ENCODE peak calls at places on chromosomes 12 and 14, in seven cellular contexts. R, V, A, T, H, M and C are unnamed samples.

GRCh38 chr12:94091624-94092023 is 56.8 kb upstream of the PLXNC1 start:
- DNase-seq in R (no peak), V (no peak), A (no peak), H (no peak), T (no peak), M (no peak), C (no peak)

GRCh38 chr12:111777345-111778045 is 10.8 kb downstream of the ALDH2 start:
- DNase-seq in R (no peak), A (no peak), T (peak), V (no peak), H (no peak), M (no peak), C (no peak)

GRCh38 chr12:6644903-6645302 is 2.3 kb downstream of the ACRBP start:
- DNase-seq in A (no peak), T (no peak), R (no peak), V (no peak), H (peak), M (no peak), C (no peak)

GRCh38 chr12:14554281-14555008 is 13.2 kb downstream of the PLBD1 start:
- DNase-seq in M (peak), R (peak), V (peak), A (no peak), H (no peak), T (peak), C (no peak)

GRCh38 chr14:102508410-102508773 is 1.2 kb downstream of the ANKRD9 start:
- DNase-seq in R (no peak), A (no peak), T (peak), H (no peak), M (peak), V (no peak), C (no peak)

GRCh38 chr12:111819191-111820158 is 22.6 kb upstream of the MAPKAPK5 start:
- DNase-seq in T (no peak), V (no peak), A (no peak), R (no peak), H (no peak), M (peak), C (no peak)

GRCh38 chr12:103505371-103506236 is 9.8 kb upstream of the C12orf42 start:
- DNase-seq in A (peak), H (no peak), M (peak), V (no peak), T (no peak), R (peak), C (no peak)

GRCh38 chr12:89731064-89731463 is 22.4 kb upstream of the ATP2B1 start:
- DNase-seq in R (peak), A (no peak), T (no peak), M (no peak), V (no peak), H (no peak), C (no peak)

GRCh38 chr14:77086017-77086727 is 11.9 kb upstream of the CIPC start:
- DNase-seq in T (no peak), H (peak), M (peak), V (no peak), R (peak), A (peak), C (no peak)

GRCh38 chr14:70808023-70808401 is 1.3 kb downstream of the MAP3K9 start:
- DNase-seq in R (no peak), H (peak), V (no peak), A (peak), T (peak), M (peak), C (no peak)

GRCh38 chr12:77062846-77063461 is 2.4 kb downstream of the E2F7 start:
- DNase-seq in V (no peak), T (peak), A (peak), M (peak), R (no peak), H (no peak), C (no peak)

GRCh38 chr12:91264178-91264577 is 81.6 kb upstream of the DCN start:
- DNase-seq in H (no peak), A (no peak), M (no peak), V (no peak), R (no peak), T (no peak), C (no peak)

GRCh38 chr12:57591567-57592325 is 754 bp downstream of the PIP4K2C start:
- DNase-seq in R (peak), M (peak), H (peak), T (peak), V (no peak), A (no peak), C (no peak)

GRCh38 chr12:1922075-1922709 is 3.7 kb upstream of the CACNA2D4 start:
- DNase-seq in R (no peak), M (no peak), T (peak), H (no peak), A (no peak), V (no peak), C (no peak)

GRCh38 chr12:124390442-124391116 is 95.7 kb downstream of the RFLNA start:
- DNase-seq in H (no peak), R (no peak), M (peak), A (peak), T (peak), V (no peak), C (no peak)

GRCh38 chr14:60101801-60102200 is 10.1 kb downstream of the PCNX4 start:
- DNase-seq in M (peak), V (no peak), R (no peak), H (no peak), A (no peak), T (no peak), C (no peak)

GRCh38 chr12:2575245-2575644 is 219.5 kb upstream of the FKBP4 start:
- DNase-seq in M (no peak), H (no peak), T (no peak), A (no peak), R (no peak), V (no peak), C (no peak)

GRCh38 chr14:101037021-101037817 is 133.7 kb upstream of the RTL1 start:
- DNase-seq in H (no peak), T (no peak), V (no peak), A (no peak), R (no peak), M (no peak), C (no peak)

GRCh38 chr14:54229136-54229535 is 167.7 kb upstream of the CDKN3 start:
- DNase-seq in M (no peak), R (no peak), H (no peak), T (no peak), V (no peak), A (no peak), C (no peak)

GRCh38 chr14:90797451-90797850 is 18.8 kb downstream of the TTC7B start:
- DNase-seq in H (no peak), T (no peak), A (no peak), R (no peak), V (no peak), M (peak), C (no peak)

GRCh38 chr14:52918486-52918885 is 32.4 kb downstream of the FERMT2 start:
- DNase-seq in M (peak), R (peak), T (no peak), H (no peak), A (peak), V (no peak), C (no peak)

GRCh38 chr12:120445911-120446909 is at the start of the genes GATC and TRIAP1:
- DNase-seq in T (peak), A (peak), V (peak), M (peak), H (peak), R (peak), C (peak)

GRCh38 chr14:93035585-93035916 is 80.2 kb downstream of the ITPK1 start:
- DNase-seq in V (no peak), M (no peak), T (no peak), A (no peak), H (no peak), R (no peak), C (no peak)

DNA sequence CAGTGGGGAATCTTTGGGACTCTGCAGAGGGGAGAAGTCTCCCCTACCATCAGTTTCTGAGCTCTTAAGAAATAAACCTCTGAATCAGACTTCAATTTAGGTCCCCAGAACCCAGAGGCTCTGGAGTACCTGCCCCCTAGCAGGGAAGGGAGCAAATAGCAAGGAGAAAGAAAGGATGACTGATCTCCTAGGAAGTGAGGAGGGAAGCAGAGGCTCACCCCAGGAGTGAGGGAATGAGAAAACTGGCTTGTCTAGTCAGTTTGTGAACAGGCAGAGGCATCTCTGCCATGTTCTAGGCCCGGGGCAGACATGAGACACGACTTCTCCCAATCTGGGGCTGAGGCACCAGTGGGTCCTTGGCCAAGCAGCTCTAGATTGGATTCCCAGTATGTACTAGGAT is 24.3 kb upstream of the SMUG1 start:
- DNase-seq in T (no peak), R (no peak), A (no peak), M (peak), H (no peak), V (no peak), C (no peak)
- TF ChIP-seq CTCF in T (no peak), R (no peak), A (no peak), M (peak), H (peak), V (no peak), C (peak)

GRCh38 chr14:62280366-62280765 is 518.1 kb downstream of the SNAPC1 start:
- DNase-seq in H (peak), M (no peak), A (no peak), V (no peak), R (no peak), T (no peak), C (no peak)
- TF ChIP-seq CTCF in H (no peak), M (no peak), A (no peak), V (no peak), R (no peak), T (no peak), C (no peak)

GRCh38 chr12:59678759-59679411 is 83.1 kb downstream of the SLC16A7 start:
- DNase-seq in M (no peak), R (no peak), V (no peak), H (no peak), T (no peak), A (no peak), C (no peak)
- TF ChIP-seq CTCF in M (no peak), R (no peak), V (no peak), H (no peak), T (no peak), A (no peak), C (no peak)

GRCh38 chr14:68501171-68501570 is 291.7 kb downstream of the ZFP36L1 start:
- DNase-seq in M (no peak), R (no peak), H (no peak), V (no peak), A (no peak), T (no peak), C (no peak)
- TF ChIP-seq CTCF in M (no peak), R (no peak), H (no peak), V (no peak), A (no peak), T (no peak), C (no peak)

DNA sequence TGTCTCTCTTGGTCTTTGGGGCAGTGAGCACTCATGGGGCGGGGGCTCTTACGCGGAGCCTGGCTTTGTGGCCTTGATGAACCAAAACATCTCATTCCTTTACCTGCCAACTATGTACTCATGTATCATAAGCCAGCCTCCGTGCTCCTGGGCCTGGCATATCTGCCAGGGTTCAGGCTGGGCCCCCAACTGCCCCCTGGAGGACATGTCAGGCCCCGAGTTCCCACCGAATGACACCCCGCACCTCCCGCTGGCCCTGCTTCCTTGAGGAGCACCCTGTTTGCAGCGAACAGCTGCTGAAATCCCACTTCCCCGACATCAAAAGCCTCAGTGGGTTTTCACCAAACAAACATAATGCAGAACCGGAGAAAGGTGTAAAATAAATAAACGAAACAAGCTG is 139.3 kb downstream of the RBM19 start:
- DNase-seq in M (no peak), H (no peak), T (no peak), R (no peak), A (no peak), V (no peak), C (no peak)
- TF ChIP-seq CTCF in M (no peak), H (peak), T (no peak), R (no peak), A (no peak), V (no peak), C (peak)

GRCh38 chr12:95439578-95440230 is 34.2 kb upstream of the METAP2 start:
- DNase-seq in H (no peak), M (no peak), A (no peak), R (no peak), V (no peak), T (no peak), C (no peak)
- TF ChIP-seq CTCF in H (no peak), M (no peak), A (no peak), R (no peak), V (no peak), T (no peak), C (no peak)